ENCODE peak calls at places on chromosomes 2 and 18, in five cellular contexts. One of them, this sample, is unnamed.

GRCh38 chr2:46836295-46837111 is 79.1 kb downstream of the MCFD2 start:
- DNase-seq in mesendoderm: no peak
- DNase-seq in H1: no peak
- DNase-seq in IMR-90: peak; percentile 73
- DNase-seq in neuronal stem cell: no peak
- DNase-seq in this sample: no peak

GRCh38 chr2:229714736-229715541 is 584 bp upstream of the DNER start:
- DNase-seq in neuronal stem cell: peak; percentile 77
- DNase-seq in IMR-90: peak; percentile 55
- DNase-seq in H1: peak; percentile 56
- DNase-seq in mesendoderm: peak; percentile 89
- DNase-seq in this sample: peak; percentile 61

GRCh38 chr18:11494093-11494492 is 115.3 kb upstream of the SLC35G4 start:
- DNase-seq in IMR-90: peak; percentile 7
- DNase-seq in mesendoderm: no peak
- DNase-seq in neuronal stem cell: no peak
- DNase-seq in H1: no peak
- DNase-seq in this sample: no peak

GRCh38 chr2:10481055-10481665 is 33.0 kb upstream of the ODC1 start:
- DNase-seq in IMR-90: no peak
- DNase-seq in neuronal stem cell: no peak
- DNase-seq in mesendoderm: no peak
- DNase-seq in H1: no peak
- DNase-seq in this sample: no peak

GRCh38 chr2:171390941-171391516 is 42.8 kb downstream of the METTL8 start:
- DNase-seq in mesendoderm: no peak
- DNase-seq in neuronal stem cell: no peak
- DNase-seq in H1: no peak
- DNase-seq in IMR-90: peak; percentile 78
- DNase-seq in this sample: no peak

GRCh38 chr2:172350844-172351480 is 76.4 kb upstream of the ITGA6 start:
- DNase-seq in mesendoderm: no peak
- DNase-seq in neuronal stem cell: no peak
- DNase-seq in IMR-90: no peak
- DNase-seq in H1: no peak
- DNase-seq in this sample: no peak

GRCh38 chr2:54561010-54561409 is 104.9 kb downstream of the SPTBN1 start:
- DNase-seq in H1: no peak
- DNase-seq in mesendoderm: no peak
- DNase-seq in neuronal stem cell: no peak
- DNase-seq in IMR-90: no peak
- DNase-seq in this sample: no peak

GRCh38 chr2:235042576-235043515 is 91.0 kb downstream of the SH3BP4 start:
- DNase-seq in IMR-90: no peak
- DNase-seq in H1: no peak
- DNase-seq in neuronal stem cell: no peak
- DNase-seq in mesendoderm: no peak
- DNase-seq in this sample: no peak

GRCh38 chr2:202831241-202831997 is 40.1 kb downstream of the ICA1L start:
- DNase-seq in neuronal stem cell: peak; percentile 17
- DNase-seq in H1: no peak
- DNase-seq in IMR-90: peak; percentile 61
- DNase-seq in mesendoderm: peak; percentile 63
- DNase-seq in this sample: peak; percentile 76

GRCh38 chr18:24369420-24369819 is 28.2 kb downstream of the OSBPL1A start:
- DNase-seq in mesendoderm: no peak
- DNase-seq in neuronal stem cell: no peak
- DNase-seq in IMR-90: peak; percentile 20
- DNase-seq in H1: no peak
- DNase-seq in this sample: no peak

GRCh38 chr18:42114310-42114943 is 159.4 kb downstream of the PIK3C3 start:
- DNase-seq in IMR-90: peak; percentile 75
- DNase-seq in neuronal stem cell: peak; percentile 80
- DNase-seq in H1: peak; percentile 36
- DNase-seq in mesendoderm: peak; percentile 85
- DNase-seq in this sample: peak; percentile 88

GRCh38 chr2:36650031-36650430 is 46.5 kb upstream of the VIT start:
- DNase-seq in neuronal stem cell: no peak
- DNase-seq in IMR-90: peak; percentile 75
- DNase-seq in mesendoderm: peak; percentile 94
- DNase-seq in H1: no peak
- DNase-seq in this sample: peak; percentile 88

GRCh38 chr18:74496508-74497307 is 545 bp downstream of the CNDP2 start:
- DNase-seq in H1: no peak
- DNase-seq in neuronal stem cell: no peak
- DNase-seq in mesendoderm: peak; percentile 69
- DNase-seq in IMR-90: peak; percentile 42
- DNase-seq in this sample: peak; percentile 43

GRCh38 chr2:5657216-5657615 is 35.0 kb upstream of the SOX11 start:
- DNase-seq in neuronal stem cell: no peak
- DNase-seq in mesendoderm: no peak
- DNase-seq in H1: no peak
- DNase-seq in IMR-90: no peak
- DNase-seq in this sample: no peak

GRCh38 chr2:179344280-179344961 is 79.8 kb upstream of the SESTD1 start:
- DNase-seq in H1: no peak
- DNase-seq in mesendoderm: no peak
- DNase-seq in neuronal stem cell: no peak
- DNase-seq in IMR-90: peak; percentile 31
- DNase-seq in this sample: peak; percentile 42

GRCh38 chr2:70475266-70475665 is 78.4 kb downstream of the TGFA start:
- DNase-seq in H1: no peak
- DNase-seq in mesendoderm: no peak
- DNase-seq in neuronal stem cell: no peak
- DNase-seq in IMR-90: no peak
- DNase-seq in this sample: no peak

GRCh38 chr2:95079455-95079776 is 42.2 kb downstream of the MRPS5 start:
- DNase-seq in H1: no peak
- DNase-seq in IMR-90: no peak
- DNase-seq in mesendoderm: no peak
- DNase-seq in neuronal stem cell: no peak
- DNase-seq in this sample: no peak

GRCh38 chr2:165376571-165376975 is 92.9 kb upstream of the CSRNP3 start:
- DNase-seq in mesendoderm: peak; percentile 22
- DNase-seq in neuronal stem cell: no peak
- DNase-seq in IMR-90: no peak
- DNase-seq in H1: no peak
- DNase-seq in this sample: no peak

GRCh38 chr2:234792566-234792965 is 159.3 kb upstream of the SH3BP4 start:
- DNase-seq in H1: no peak
- DNase-seq in neuronal stem cell: peak; percentile 21
- DNase-seq in IMR-90: no peak
- DNase-seq in mesendoderm: no peak
- DNase-seq in this sample: no peak

GRCh38 chr2:130768191-130768855 is 13.0 kb downstream of the AMER3 start:
- DNase-seq in mesendoderm: no peak
- DNase-seq in H1: no peak
- DNase-seq in IMR-90: no peak
- DNase-seq in neuronal stem cell: no peak
- DNase-seq in this sample: no peak

GRCh38 chr18:6785001-6785400 is 55.5 kb downstream of the ARHGAP28 start:
- DNase-seq in neuronal stem cell: no peak
- DNase-seq in IMR-90: peak; percentile 33
- DNase-seq in mesendoderm: peak; percentile 53
- DNase-seq in H1: no peak
- DNase-seq in this sample: peak; percentile 28

GRCh38 chr2:240452471-240453256 is 17.2 kb downstream of the GPC1 start:
- DNase-seq in IMR-90: peak; percentile 35
- DNase-seq in H1: no peak
- DNase-seq in mesendoderm: peak; percentile 50
- DNase-seq in neuronal stem cell: peak; percentile 79
- DNase-seq in this sample: peak; percentile 75

GRCh38 chr2:171711351-171711750 is 24.1 kb downstream of the DYNC1I2 start:
- DNase-seq in neuronal stem cell: no peak
- DNase-seq in H1: no peak
- DNase-seq in IMR-90: peak; percentile 43
- DNase-seq in mesendoderm: peak; percentile 25
- DNase-seq in this sample: no peak

GRCh38 chr2:74552914-74553811 is 579 bp downstream of the LOXL3 start:
- DNase-seq in mesendoderm: peak; percentile 51
- DNase-seq in IMR-90: no peak
- DNase-seq in H1: no peak
- DNase-seq in neuronal stem cell: peak; percentile 14
- DNase-seq in this sample: no peak

GRCh38 chr18:59823611-59824195 is 76.1 kb upstream of the PMAIP1 start:
- DNase-seq in H1: peak; percentile 41
- DNase-seq in neuronal stem cell: peak; percentile 76
- DNase-seq in mesendoderm: peak; percentile 82
- DNase-seq in IMR-90: peak; percentile 80
- DNase-seq in this sample: peak; percentile 89

GRCh38 chr2:1910562-1911256 is 166.4 kb upstream of the PXDN start:
- DNase-seq in mesendoderm: peak; percentile 43
- DNase-seq in H1: no peak
- DNase-seq in neuronal stem cell: no peak
- DNase-seq in IMR-90: no peak
- DNase-seq in this sample: no peak

GRCh38 chr18:36127866-36128845 is 984 bp downstream of the SLC39A6 start:
- DNase-seq in H1: no peak
- DNase-seq in mesendoderm: peak; percentile 41
- DNase-seq in IMR-90: peak; percentile 69
- DNase-seq in neuronal stem cell: peak; percentile 1
- DNase-seq in this sample: peak; percentile 80

GRCh38 chr2:79717364-79718007 is 204.6 kb downstream of the CTNNA2 start:
- DNase-seq in mesendoderm: peak; percentile 91
- DNase-seq in neuronal stem cell: no peak
- DNase-seq in H1: peak; percentile 7
- DNase-seq in IMR-90: peak; percentile 83
- DNase-seq in this sample: peak; percentile 43

GRCh38 chr2:233441161-233442027 is 87.1 kb downstream of the DGKD start:
- DNase-seq in neuronal stem cell: no peak
- DNase-seq in H1: no peak
- DNase-seq in mesendoderm: no peak
- DNase-seq in IMR-90: no peak
- DNase-seq in this sample: no peak

GRCh38 chr2:238567996-238568395 is 141.3 kb downstream of the ASB1 start:
- DNase-seq in neuronal stem cell: no peak
- DNase-seq in H1: no peak
- DNase-seq in IMR-90: no peak
- DNase-seq in mesendoderm: no peak
- DNase-seq in this sample: no peak

GRCh38 chr2:241730679-241731293 is 3.6 kb upstream of the D2HGDH start:
- DNase-seq in IMR-90: no peak
- DNase-seq in H1: no peak
- DNase-seq in mesendoderm: no peak
- DNase-seq in neuronal stem cell: no peak
- DNase-seq in this sample: no peak

GRCh38 chr2:221848286-221848685 is 276.2 kb upstream of the EPHA4 start:
- DNase-seq in H1: no peak
- DNase-seq in neuronal stem cell: no peak
- DNase-seq in mesendoderm: no peak
- DNase-seq in IMR-90: no peak
- DNase-seq in this sample: peak; percentile 86

GRCh38 chr18:10169064-10169562 is 255.3 kb downstream of the VAPA start:
- DNase-seq in IMR-90: peak; percentile 72
- DNase-seq in neuronal stem cell: no peak
- DNase-seq in H1: no peak
- DNase-seq in mesendoderm: no peak
- DNase-seq in this sample: no peak

GRCh38 chr18:61774846-61775245 is 118.0 kb downstream of the RNF152 start:
- DNase-seq in IMR-90: no peak
- DNase-seq in mesendoderm: no peak
- DNase-seq in neuronal stem cell: no peak
- DNase-seq in H1: no peak
- DNase-seq in this sample: no peak

GRCh38 chr2:171813126-171813525 is 80.9 kb downstream of the SLC25A12 start:
- DNase-seq in mesendoderm: no peak
- DNase-seq in H1: no peak
- DNase-seq in IMR-90: no peak
- DNase-seq in neuronal stem cell: no peak
- DNase-seq in this sample: peak; percentile 8

DNA sequence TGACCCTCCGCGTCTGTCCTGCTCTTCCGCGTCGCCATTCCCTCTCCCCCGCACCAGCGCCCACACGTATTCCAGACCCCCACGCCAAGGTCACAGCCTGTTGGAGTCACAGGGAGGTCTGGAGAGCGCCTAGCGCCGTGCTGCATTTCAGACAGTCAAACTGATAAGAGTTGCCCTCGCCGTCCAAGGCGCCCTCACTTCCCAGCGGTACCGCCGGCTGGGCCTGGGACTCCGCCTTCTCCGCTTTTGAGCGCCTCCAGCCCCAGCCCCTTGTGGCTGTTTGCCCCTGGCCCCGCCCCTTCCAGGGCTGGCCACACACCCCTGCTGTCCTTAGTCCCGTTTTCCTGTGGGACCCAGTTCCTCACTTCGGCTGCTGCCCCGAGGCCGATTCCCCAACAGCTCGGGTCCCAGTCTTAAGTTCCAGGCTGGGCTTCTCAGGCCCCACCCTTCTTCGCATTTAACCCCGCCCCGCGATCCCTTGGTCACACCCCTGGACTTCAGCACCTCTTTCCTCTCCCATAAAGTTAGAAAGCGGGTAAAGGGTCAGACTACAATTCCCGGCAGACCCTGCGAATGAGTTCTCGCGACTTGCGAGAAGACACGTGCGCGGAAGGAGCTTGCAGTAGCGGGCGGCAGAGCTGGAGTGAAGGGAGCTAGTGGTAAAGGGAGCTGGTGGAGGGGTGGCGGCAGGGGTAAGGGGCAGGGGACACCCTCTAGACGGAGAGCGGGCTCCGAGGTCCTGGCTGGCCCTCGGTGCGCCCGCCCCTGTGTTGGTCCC is at the start of gene GMPPA:
- DNase-seq in H1: peak; percentile 95
- DNase-seq in neuronal stem cell: peak; percentile 96
- DNase-seq in IMR-90: peak; percentile 99
- DNase-seq in mesendoderm: peak; percentile 100
- DNase-seq in this sample: peak; percentile 99
- H2BK5ac ChIP-seq in H1: peak within 1 kb of the TSS; percentile 66
- H2BK5ac ChIP-seq in neuronal stem cell: no peak within 1 kb of the TSS
- H2BK5ac ChIP-seq in IMR-90: peak within 1 kb of the TSS; percentile 90
- H2BK5ac ChIP-seq in mesendoderm: peak within 1 kb of the TSS; percentile 61
- H2BK5ac ChIP-seq in this sample: peak within 1 kb of the TSS; percentile 80

GRCh38 chr2:15745907-15746306 is 154.2 kb downstream of the DDX1 start:
- DNase-seq in neuronal stem cell: no peak
- DNase-seq in H1: no peak
- DNase-seq in mesendoderm: no peak
- DNase-seq in IMR-90: no peak
- DNase-seq in this sample: no peak
- H2BK5ac ChIP-seq in neuronal stem cell: no peak overlapping the region
- H2BK5ac ChIP-seq in H1: no peak overlapping the region
- H2BK5ac ChIP-seq in mesendoderm: no peak overlapping the region
- H2BK5ac ChIP-seq in IMR-90: no peak overlapping the region
- H2BK5ac ChIP-seq in this sample: peak overlapping the region; percentile 18

DNA sequence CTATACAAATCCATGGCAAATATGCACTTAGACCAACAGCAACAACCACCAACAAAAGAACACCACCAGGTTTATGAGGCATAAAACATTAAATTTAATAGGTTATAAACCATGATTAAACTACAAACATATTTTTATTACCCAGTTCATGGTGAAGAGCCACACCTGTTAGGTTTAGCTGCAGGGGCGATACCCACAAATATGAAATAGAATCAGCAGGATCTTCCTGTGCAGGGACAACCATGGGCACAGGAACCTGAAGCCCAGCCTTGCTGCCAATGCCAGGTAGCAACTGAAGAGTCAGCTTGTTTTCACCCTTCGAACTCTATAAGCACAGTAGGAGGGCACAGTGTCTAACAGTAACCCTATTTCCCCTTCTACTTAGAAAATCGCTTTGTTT is 675.0 kb downstream of the SATB2 start:
- DNase-seq in IMR-90: no peak
- DNase-seq in neuronal stem cell: no peak
- DNase-seq in H1: no peak
- DNase-seq in mesendoderm: no peak
- DNase-seq in this sample: no peak
- H2BK5ac ChIP-seq in IMR-90: no peak overlapping the region
- H2BK5ac ChIP-seq in neuronal stem cell: no peak overlapping the region
- H2BK5ac ChIP-seq in H1: no peak overlapping the region
- H2BK5ac ChIP-seq in mesendoderm: no peak overlapping the region
- H2BK5ac ChIP-seq in this sample: no peak overlapping the region

GRCh38 chr2:100141906-100142305 is 484 bp downstream of the AFF3 start:
- DNase-seq in IMR-90: no peak
- DNase-seq in neuronal stem cell: no peak
- DNase-seq in H1: no peak
- DNase-seq in mesendoderm: no peak
- DNase-seq in this sample: no peak
- H2BK5ac ChIP-seq in IMR-90: no peak overlapping the region
- H2BK5ac ChIP-seq in neuronal stem cell: no peak overlapping the region
- H2BK5ac ChIP-seq in H1: no peak overlapping the region
- H2BK5ac ChIP-seq in mesendoderm: no peak overlapping the region
- H2BK5ac ChIP-seq in this sample: no peak overlapping the region